ENCODE peak calls at places on chromosomes 4 and X, in eight cellular contexts. U is DMS 273 treated with DMSO at 0.1 percent for 48 hours; V is midbrain; I is SK-MEL-5; W is stimulated activated CD4-positive, alpha-beta T cell treated with anti-CD3 and anti-CD28 coated beads, Interleukin-2, amount 100 ng/mL, for 24 hours; C is foreskin fibroblast; X is GM04504; B is GM06990. F is an unnamed sample.

GRCh38 chr4:100907465-100908454 is 389.9 kb upstream of the EMCN start:
- DNase-seq in X (no peak), C (no peak), I (peak), B (no peak), V (no peak), W (no peak), U (no peak), F (no peak)

GRCh38 chr4:119627267-119628190 is 1.1 kb downstream of the PDE5A start:
- DNase-seq in U (peak), C (peak), I (peak), B (peak), V (peak), X (peak), W (peak), F (peak)

GRCh38 chr4:84309191-84309590 is 189.9 kb downstream of the NKX6-1 start:
- DNase-seq in X (no peak), B (no peak), W (no peak), U (no peak), V (no peak), I (no peak), C (no peak), F (no peak)

GRCh38 chr4:142615324-142615665 is 230.8 kb downstream of the INPP4B start:
- DNase-seq in I (no peak), V (no peak), B (no peak), W (no peak), U (no peak), C (peak), X (no peak), F (no peak)

GRCh38 chr4:168868044-168868855 is 141.8 kb downstream of the CBR4 start:
- DNase-seq in C (peak), X (no peak), I (peak), W (no peak), U (no peak), V (peak), B (no peak), F (peak)

GRCh38 chr4:105624530-105624929 is 72.1 kb downstream of the ARHGEF38 start:
- DNase-seq in I (no peak), V (no peak), C (peak), B (no peak), X (no peak), W (no peak), U (no peak), F (no peak)

GRCh38 chrX:112341598-112341997 is 259.0 kb upstream of the TRPC5 start:
- DNase-seq in V (no peak), B (no peak), U (no peak), C (no peak), I (no peak), X (no peak), W (no peak), F (no peak)

GRCh38 chr4:153440475-153440874 is 25.7 kb upstream of the TMEM131L start:
- DNase-seq in X (no peak), I (no peak), V (no peak), W (no peak), U (no peak), C (no peak), B (no peak), F (no peak)

GRCh38 chr4:29805245-29805644 is 914.9 kb upstream of the PCDH7 start:
- DNase-seq in V (no peak), X (no peak), C (no peak), I (peak), B (no peak), W (no peak), U (no peak), F (no peak)

GRCh38 chr4:13694256-13694655 is 66.7 kb upstream of the BOD1L1 start:
- DNase-seq in C (no peak), U (no peak), B (no peak), X (no peak), W (no peak), I (no peak), V (no peak), F (no peak)

GRCh38 chr4:176217510-176217909 is 22.1 kb upstream of the SPATA4 start:
- DNase-seq in C (no peak), V (no peak), W (no peak), I (no peak), U (no peak), B (no peak), X (no peak), F (no peak)

GRCh38 chrX:133258481-133258880 is 40.3 kb upstream of the TFDP3 start:
- DNase-seq in B (no peak), V (no peak), I (no peak), X (peak), W (no peak), U (no peak), C (no peak), F (no peak)

GRCh38 chrX:51743179-51743957 is at the start of gene GSPT2:
- DNase-seq in W (peak), V (peak), I (peak), X (peak), C (peak), B (peak), U (no peak), F (peak)

GRCh38 chr4:84730375-84730774 is 147.4 kb downstream of the CDS1 start:
- DNase-seq in I (no peak), V (no peak), U (no peak), B (no peak), X (no peak), C (no peak), W (no peak), F (no peak)

GRCh38 chr4:173461170-173461569 is 62.3 kb upstream of the SCRG1 start:
- DNase-seq in I (peak), W (no peak), C (no peak), V (no peak), X (no peak), U (no peak), B (no peak), F (no peak)